ENCODE peak calls at places on chromosome 19, in five cellular contexts. K is stimulated activated CD4-positive, alpha-beta T cell treated with anti-CD3 and anti-CD28 coated beads, Interleukin-12 subunit alpha, Interleukin-12 subunit beta, amount 100 ng/mL, for 24 hours; X is CD4-positive, alpha-beta T cell; U is AG10803; B is endothelial cell. Z is an unnamed sample.

GRCh38 chr19:17867087-17867486 is 4.7 kb upstream of the SLC5A5 start:
- DNase-seq in B (no peak), U (no peak), X (no peak), K (no peak), Z (no peak)

GRCh38 chr19:10670187-10670586 is 16.0 kb downstream of the ILF3 start:
- DNase-seq in X (no peak), K (no peak), B (no peak), U (peak), Z (no peak)

GRCh38 chr19:2032296-2032941 is 16.9 kb upstream of the BTBD2 start:
- DNase-seq in B (peak), X (peak), U (peak), K (no peak), Z (peak)

GRCh38 chr19:9735986-9736385 is 32.6 kb downstream of the ZNF846 start:
- DNase-seq in U (no peak), X (no peak), B (no peak), K (no peak), Z (no peak)

GRCh38 chr19:35533201-35533821 is at the start of gene GAPDHS:
- DNase-seq in B (no peak), X (no peak), U (no peak), K (no peak), Z (no peak)

GRCh38 chr19:39533791-39534190 is 1.1 kb upstream of the EID2B start:
- DNase-seq in K (no peak), U (no peak), X (no peak), B (no peak), Z (no peak)

GRCh38 chr19:4984448-4984990 is 15.6 kb downstream of the KDM4B start:
- DNase-seq in K (no peak), B (no peak), U (no peak), X (no peak), Z (no peak)

GRCh38 chr19:57560049-57560491 is 407 bp upstream of the ZNF550 start:
- DNase-seq in K (no peak), U (peak), B (no peak), X (no peak), Z (no peak)

GRCh38 chr19:1062387-1063029 is 4.5 kb upstream of the ARHGAP45 start:
- DNase-seq in K (no peak), X (no peak), B (no peak), U (no peak), Z (no peak)

GRCh38 chr19:54473071-54473941 is at the start of gene CDC42EP5:
- DNase-seq in K (no peak), X (no peak), U (peak), B (peak), Z (no peak)

GRCh38 chr19:11978492-11979100 is 13.8 kb downstream of the ZNF763 start:
- DNase-seq in K (no peak), B (no peak), X (no peak), U (no peak), Z (no peak)

GRCh38 chr19:42216653-42217521 is 590 bp downstream of the DEDD2 start:
- DNase-seq in B (peak), X (peak), K (no peak), U (peak), Z (no peak)

GRCh38 chr19:38542040-38542439 is 75.7 kb downstream of the MAP4K1 start:
- DNase-seq in X (no peak), U (no peak), K (no peak), B (no peak), Z (no peak)

GRCh38 chr19:45087531-45087930 is 5.4 kb upstream of the PPP1R37 start:
- DNase-seq in X (peak), B (no peak), U (no peak), K (no peak), Z (peak)

GRCh38 chr19:461664-462551 is 1.1 kb upstream of the SHC2 start:
- DNase-seq in K (no peak), X (no peak), B (no peak), U (no peak), Z (no peak)

GRCh38 chr19:1157931-1158884 is 15.9 kb downstream of the SBNO2 start:
- DNase-seq in U (no peak), K (no peak), B (no peak), X (no peak), Z (no peak)